ENCODE peak calls at places on chromosomes 12 and 14, in seven cellular contexts. V is HCT116, T is GM12878, Q is HepG2, F is K562, B is SK-N-SH, U is H1. N is an unnamed sample.

GRCh38 chr14:62144863-62145262 is 382.6 kb downstream of the SNAPC1 start:
- DNase-seq in U (no peak), B (no peak), Q (no peak), T (no peak), V (no peak), F (no peak), N (no peak)

GRCh38 chr12:1093166-1093751 is 102.2 kb downstream of the ERC1 start:
- DNase-seq in F (no peak), U (no peak), Q (peak; percentile 71), T (no peak), B (peak; percentile 54), V (peak; percentile 53), N (peak; percentile 80)

GRCh38 chr14:70709726-70710382 is 68.1 kb downstream of the TTC9 start:
- DNase-seq in Q (peak; percentile 77), T (no peak), F (no peak), V (no peak), U (no peak), B (no peak), N (no peak)

GRCh38 chr12:19288603-19289244 is 150.6 kb upstream of the AEBP2 start:
- DNase-seq in T (no peak), V (peak; percentile 22), U (no peak), Q (peak; percentile 32), B (peak; percentile 51), F (peak; percentile 7), N (peak; percentile 46)

GRCh38 chr12:50620050-50620974 is 115.5 kb downstream of the DIP2B start:
- DNase-seq in V (no peak), U (no peak), B (no peak), Q (no peak), T (no peak), F (no peak), N (peak; percentile 60)

GRCh38 chr14:98218213-98218612 is 1053.8 kb downstream of the BCL11B start:
- DNase-seq in B (no peak), T (no peak), V (no peak), F (no peak), Q (no peak), U (no peak), N (no peak)

GRCh38 chr14:73173092-73173735 is 36.9 kb downstream of the PSEN1 start:
- DNase-seq in B (peak; percentile 35), F (peak; percentile 8), Q (peak; percentile 24), V (peak; percentile 31), T (no peak), U (no peak), N (peak; percentile 64)

GRCh38 chr14:23164250-23164649 is 19.2 kb downstream of the SLC7A8 start:
- DNase-seq in F (no peak), Q (no peak), B (no peak), V (no peak), T (no peak), U (no peak), N (no peak)

GRCh38 chr14:69483765-69484443 is 624 bp upstream of the PLEKHD1 start:
- DNase-seq in T (no peak), U (no peak), F (no peak), Q (no peak), V (no peak), B (peak; percentile 82), N (peak; percentile 73)

GRCh38 chr14:104462651-104463630 is 116.6 kb upstream of the C14orf180 start:
- DNase-seq in Q (no peak), F (no peak), B (no peak), V (no peak), T (no peak), U (peak; percentile 33), N (no peak)

GRCh38 chr14:70814466-70814865 is 5.2 kb upstream of the MAP3K9 start:
- DNase-seq in Q (no peak), F (no peak), V (no peak), T (no peak), B (no peak), U (no peak), N (no peak)

DNA sequence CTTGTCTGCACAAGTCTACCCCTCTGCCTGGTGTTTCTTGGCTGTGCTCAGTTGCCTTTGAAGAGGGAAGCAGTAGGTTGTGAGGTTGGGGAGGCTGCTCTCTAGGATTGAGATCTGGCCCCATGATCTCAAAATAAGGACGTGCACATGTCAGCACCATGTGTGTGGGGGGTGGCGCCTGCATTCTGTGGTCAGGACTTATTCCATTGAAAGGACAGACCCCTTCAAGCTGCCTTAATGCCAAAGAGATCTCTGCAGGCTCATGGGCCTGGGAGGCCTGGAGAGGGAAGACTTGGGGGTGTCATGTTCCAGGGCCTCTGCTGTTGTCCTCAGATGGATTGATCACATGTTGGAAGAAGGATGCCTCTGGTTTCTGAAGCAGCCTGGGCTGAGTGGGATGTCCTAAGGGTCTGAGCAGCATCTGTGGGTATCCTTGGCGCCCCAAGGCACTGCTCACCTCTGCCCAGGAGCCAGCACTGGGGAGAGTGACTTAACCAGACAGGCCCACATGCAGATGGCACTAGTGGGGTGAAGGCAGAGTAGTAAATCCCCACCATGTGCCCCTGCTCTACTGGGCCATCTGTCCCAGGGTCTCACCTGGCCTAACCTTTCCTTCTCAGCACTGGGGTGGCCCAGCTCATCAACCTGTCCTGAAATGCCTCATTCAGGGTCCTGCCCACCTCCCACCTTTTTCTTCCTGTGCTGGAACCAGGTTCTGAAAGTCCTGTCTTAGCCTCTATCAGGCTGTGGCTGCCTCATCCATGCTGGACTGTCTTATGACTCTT is 118.9 kb downstream of the ADGRD1 start:
- DNase-seq in U (no peak), T (no peak), F (no peak), Q (no peak), B (no peak), V (no peak), N (no peak)
- TF ChIP-seq JUND in U (no peak), T (no peak), F (no peak), Q (no peak), B (no peak), V (no peak), N (no peak)

GRCh38 chr14:36580856-36581831 is 1.3 kb downstream of the NKX2-8 start:
- DNase-seq in U (peak; percentile 74), B (peak; percentile 43), F (no peak), T (no peak), V (no peak), Q (no peak), N (no peak)
- TF ChIP-seq JUND in U (no peak), B (no peak), F (no peak), T (no peak), V (no peak), Q (no peak), N (no peak)

DNA sequence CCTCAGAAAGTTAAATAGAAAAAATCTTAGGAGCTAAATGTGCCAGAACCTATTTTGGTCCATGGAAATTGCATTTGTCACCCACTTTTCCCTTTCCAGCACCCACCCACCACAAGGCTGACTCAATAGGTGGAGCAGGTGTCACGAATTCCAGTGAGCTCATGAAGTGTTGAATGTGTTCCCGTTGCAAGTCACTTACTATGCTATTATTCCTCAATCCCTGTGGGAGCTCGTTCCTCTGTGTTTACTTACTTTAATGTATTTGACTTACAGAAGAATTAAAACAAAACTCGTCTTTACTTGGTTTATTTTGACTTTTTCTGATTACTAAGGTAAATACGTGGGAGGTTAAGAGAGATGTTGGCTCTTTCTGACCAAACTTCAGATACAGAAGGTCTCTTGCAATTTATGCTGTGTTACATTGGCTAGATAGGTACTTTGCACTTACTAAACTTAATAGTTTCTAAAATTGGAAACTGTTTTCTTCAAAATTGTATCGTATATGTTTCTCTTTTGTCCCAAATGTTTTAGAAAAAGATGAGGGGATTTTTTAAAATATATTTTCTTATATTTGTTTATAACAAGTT is 269.4 kb upstream of the NOVA1 start:
- DNase-seq in U (no peak), T (no peak), B (no peak), V (no peak), F (no peak), Q (no peak), N (peak; percentile 40)
- TF ChIP-seq JUND in U (no peak), T (no peak), B (no peak), V (no peak), F (no peak), Q (no peak), N (no peak)

DNA sequence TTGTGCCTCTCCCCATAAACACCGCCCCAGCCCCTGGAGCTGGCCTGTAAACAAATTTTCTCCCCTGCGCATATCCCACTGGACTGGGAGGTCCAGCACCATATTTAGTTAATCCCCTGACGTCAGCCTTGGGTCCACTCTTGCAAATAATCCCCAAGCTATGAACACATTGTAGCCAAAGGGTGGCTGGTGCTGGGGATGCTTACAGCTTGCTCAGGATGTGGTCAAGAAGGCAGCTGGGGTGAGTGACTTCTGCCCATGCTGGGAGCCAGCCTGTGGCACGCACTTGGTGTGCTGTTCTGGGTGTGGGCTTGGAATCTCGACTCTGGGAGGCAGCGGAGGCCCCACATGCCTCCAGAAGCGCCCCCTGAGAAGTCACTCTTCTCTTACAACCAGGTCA is 32.1 kb downstream of the CMKLR1 start:
- DNase-seq in B (no peak), V (no peak), T (no peak), U (no peak), Q (no peak), F (no peak), N (no peak)
- TF ChIP-seq JUND in B (no peak), V (no peak), T (no peak), U (no peak), Q (no peak), F (no peak), N (no peak)

GRCh38 chr12:110548678-110549077 is 34.4 kb downstream of the PPTC7 start:
- DNase-seq in F (no peak), U (no peak), B (no peak), Q (no peak), T (no peak), V (no peak), N (no peak)

GRCh38 chr12:110545812-110546211 is 37.3 kb downstream of the PPTC7 start:
- DNase-seq in T (no peak), U (no peak), F (no peak), V (no peak), B (no peak), Q (no peak), N (no peak)

GRCh38 chr12:110547090-110547489 is 36.0 kb downstream of the PPTC7 start:
- DNase-seq in B (no peak), U (no peak), T (no peak), F (no peak), Q (no peak), V (no peak), N (no peak)

GRCh38 chr12:110543965-110544364 is 39.2 kb downstream of the PPTC7 start:
- DNase-seq in B (no peak), Q (no peak), T (no peak), F (no peak), V (no peak), U (no peak), N (no peak)

GRCh38 chr12:110546339-110546738 is 36.8 kb downstream of the PPTC7 start:
- DNase-seq in B (no peak), V (no peak), Q (no peak), F (no peak), T (no peak), U (no peak), N (peak; percentile 26)
- TF ChIP-seq JUND in B (peak; percentile 93), V (no peak), Q (no peak), F (no peak), T (no peak), U (no peak), N (no peak)

N was measured in T47D.